ENCODE peak calls at places on chromosomes 13 and 19, in six cellular contexts. N is H1, U is IMR-90, A is mesendoderm, H is trophoblast cell, B is neuronal stem cell. Q is an unnamed sample.

GRCh38 chr19:27740396-27740795 is 1472.6 kb downstream of the UQCRFS1 start:
- DNase-seq in N (no peak), U (no peak), H (no peak), A (no peak), B (no peak), Q (no peak)

GRCh38 chr19:3304871-3305423 is 61.4 kb upstream of the NFIC start:
- DNase-seq in N (peak), A (peak), H (peak), U (peak), B (peak), Q (peak)

GRCh38 chr13:69857188-69857821 is 250.3 kb upstream of the ATXN8OS start:
- DNase-seq in A (peak), H (no peak), N (no peak), B (peak), U (peak), Q (peak)

GRCh38 chr13:23654111-23655110 is 84.2 kb downstream of the TNFRSF19 start:
- DNase-seq in A (no peak), H (no peak), B (no peak), N (no peak), U (peak), Q (peak)

GRCh38 chr13:108924154-108924940 is 294.9 kb downstream of the MYO16 start:
- DNase-seq in U (peak), B (no peak), N (no peak), A (peak), H (no peak), Q (peak)

GRCh38 chr19:3575260-3575741 is 2.6 kb downstream of the HMG20B start:
- DNase-seq in B (no peak), U (peak), H (peak), A (peak), N (peak), Q (peak)

GRCh38 chr19:6801397-6802086 is 29.0 kb downstream of the VAV1 start:
- DNase-seq in N (peak), A (peak), B (no peak), U (no peak), H (peak), Q (no peak)

GRCh38 chr13:102905905-102906304 is 60.1 kb downstream of the ERCC5 start:
- DNase-seq in N (no peak), U (no peak), A (no peak), B (no peak), H (no peak), Q (no peak)

GRCh38 chr13:25727250-25727649 is 324.6 kb downstream of the SHISA2 start:
- DNase-seq in H (no peak), B (no peak), N (no peak), U (no peak), A (no peak), Q (no peak)

GRCh38 chr13:30577381-30577780 is 40.3 kb upstream of the USPL1 start:
- DNase-seq in B (no peak), U (peak), H (peak), A (peak), N (no peak), Q (peak)

GRCh38 chr13:74136089-74136658 is 2.0 kb upstream of the KLF12 start:
- DNase-seq in B (no peak), H (no peak), U (peak), N (no peak), A (peak), Q (peak)

GRCh38 chr13:44334751-44335150 is 38.9 kb upstream of the SERP2 start:
- DNase-seq in A (peak), H (no peak), N (no peak), B (no peak), U (no peak), Q (no peak)

GRCh38 chr19:57934820-57935665 is at the start of gene ZNF418:
- DNase-seq in A (peak), N (peak), U (peak), B (peak), H (peak), Q (peak)

GRCh38 chr19:35344511-35345031 is 3.1 kb upstream of the FFAR1 start:
- DNase-seq in N (peak), B (no peak), U (no peak), H (no peak), A (no peak), Q (no peak)

GRCh38 chr13:22061806-22062391 is 391.0 kb downstream of the FGF9 start:
- DNase-seq in B (no peak), N (no peak), H (no peak), A (no peak), U (no peak), Q (no peak)

GRCh38 chr19:4375620-4376228 is 24.6 kb downstream of the SH3GL1 start:
- DNase-seq in B (no peak), A (peak), U (peak), N (no peak), H (peak), Q (peak)

GRCh38 chr13:43934273-43934672 is 54.6 kb downstream of the LACC1 start:
- DNase-seq in N (no peak), A (no peak), U (peak), H (no peak), B (no peak), Q (no peak)

GRCh38 chr19:8174706-8175105 is 25.3 kb upstream of the FBN3 start:
- DNase-seq in U (peak), N (no peak), A (no peak), B (no peak), H (peak), Q (no peak)

GRCh38 chr19:4295972-4296771 is 6.0 kb downstream of the TMIGD2 start:
- DNase-seq in B (no peak), N (no peak), H (no peak), U (no peak), A (no peak), Q (no peak)

GRCh38 chr19:33281296-33281926 is 20.9 kb downstream of the CEBPA start:
- DNase-seq in B (no peak), N (no peak), A (no peak), U (no peak), H (no peak), Q (no peak)

GRCh38 chr13:87344176-87344575 is 327.0 kb upstream of the SLITRK5 start:
- DNase-seq in B (no peak), A (peak), H (no peak), U (no peak), N (no peak), Q (no peak)

GRCh38 chr19:10686193-10686592 is 15.0 kb upstream of the QTRT1 start:
- DNase-seq in N (no peak), U (no peak), B (no peak), H (no peak), A (no peak), Q (no peak)

GRCh38 chr13:72652681-72653080 is 74.7 kb downstream of the MZT1 start:
- DNase-seq in B (no peak), U (no peak), H (no peak), N (no peak), A (no peak), Q (no peak)

GRCh38 chr19:45100797-45101196 is 7.8 kb downstream of the PPP1R37 start:
- DNase-seq in N (no peak), H (no peak), U (peak), B (no peak), A (no peak), Q (peak)

GRCh38 chr13:41675306-41675705 is 218.0 kb downstream of the RGCC start:
- DNase-seq in H (peak), N (no peak), B (no peak), A (no peak), U (no peak), Q (no peak)

GRCh38 chr13:76610819-76611415 is 275.3 kb downstream of the KCTD12 start:
- DNase-seq in U (no peak), H (no peak), A (no peak), N (no peak), B (no peak), Q (no peak)

GRCh38 chr13:98206946-98207345 is 29.9 kb upstream of the RNF113B start:
- DNase-seq in H (peak), N (no peak), U (peak), B (no peak), A (no peak), Q (peak)

GRCh38 chr13:89852570-89852969 is 1494.9 kb upstream of the MIR17HG start:
- DNase-seq in N (no peak), U (no peak), B (no peak), H (no peak), A (no peak), Q (no peak)

GRCh38 chr13:89845874-89846273 is 1501.6 kb upstream of the MIR17HG start:
- DNase-seq in U (no peak), H (no peak), B (no peak), A (no peak), N (no peak), Q (peak)

GRCh38 chr13:89846890-89847585 is 1500.4 kb upstream of the MIR17HG start:
- DNase-seq in N (no peak), B (no peak), A (no peak), U (peak), H (no peak), Q (peak)
- H3K4me3 ChIP-seq in N (no peak), B (no peak), A (no peak), U (no peak), H (no peak), Q (no peak)

GRCh38 chr19:17418710-17419109 is 1.1 kb upstream of the MVB12A start:
- DNase-seq in N (no peak), A (peak), U (no peak), B (no peak), H (peak), Q (peak)
- H2BK120ac ChIP-seq in N (no peak), A (no peak), U (no peak), B (no peak), H (no peak), Q (peak)

DNA sequence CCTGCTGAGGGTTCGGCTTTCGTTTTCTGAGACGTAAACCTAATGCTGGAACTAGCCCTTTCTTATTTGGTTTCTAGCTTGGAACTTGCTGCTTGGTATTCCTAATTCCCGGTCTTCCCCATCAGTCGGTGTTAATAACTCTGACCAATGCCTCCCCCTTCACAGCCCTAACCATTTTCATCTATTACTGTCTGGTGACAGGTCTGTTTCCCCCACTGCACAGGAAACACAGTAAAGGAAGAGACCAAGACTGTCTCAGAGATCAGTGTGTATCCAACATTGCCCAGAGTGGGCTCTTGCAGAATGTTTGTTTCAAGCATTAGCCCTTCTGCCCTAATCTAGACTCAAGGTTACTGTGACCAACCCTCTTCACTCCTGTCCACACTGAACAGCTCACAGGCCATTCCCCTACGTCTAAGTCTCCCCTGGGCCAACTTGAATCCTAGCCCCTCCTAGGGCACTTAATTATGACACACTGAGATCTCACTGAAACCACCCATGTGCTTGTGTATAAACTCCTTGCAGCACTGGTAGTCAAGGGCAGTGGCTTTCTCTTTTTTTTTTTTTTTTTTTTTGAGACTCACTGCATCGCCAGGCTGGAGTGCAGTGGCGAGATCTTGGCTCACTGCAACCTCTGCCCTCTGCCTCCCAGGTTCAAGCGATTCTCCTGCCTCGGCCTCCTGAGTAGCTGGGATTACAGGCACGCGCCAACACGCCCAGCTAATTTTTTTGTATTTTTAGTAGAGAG is 1.7 kb upstream of the AKT2 start:
- DNase-seq in B (no peak), A (no peak), N (no peak), U (no peak), H (no peak), Q (no peak)
- H3K4me3 ChIP-seq in B (no peak), A (no peak), N (no peak), U (no peak), H (no peak), Q (no peak)

GRCh38 chr19:19488875-19489690 is 26.3 kb downstream of the TSSK6 start:
- DNase-seq in N (peak), H (peak), A (peak), U (peak), B (peak), Q (peak)
- H2BK120ac ChIP-seq in N (no peak), H (peak), A (no peak), U (peak), B (no peak), Q (no peak)

GRCh38 chr19:1073956-1074511 is 7.1 kb downstream of the ARHGAP45 start:
- DNase-seq in A (no peak), B (no peak), U (no peak), H (no peak), N (no peak), Q (no peak)

GRCh38 chr19:1073063-1073955 is 6.3 kb downstream of the ARHGAP45 start:
- DNase-seq in N (no peak), U (no peak), B (no peak), A (no peak), H (no peak), Q (no peak)

GRCh38 chr19:1072371-1073015 is 5.5 kb downstream of the ARHGAP45 start:
- DNase-seq in A (no peak), N (no peak), H (no peak), B (no peak), U (no peak), Q (no peak)

GRCh38 chr19:1076046-1076386 is 9.0 kb downstream of the ARHGAP45 start:
- DNase-seq in U (no peak), A (no peak), H (peak), B (no peak), N (no peak), Q (no peak)

DNA sequence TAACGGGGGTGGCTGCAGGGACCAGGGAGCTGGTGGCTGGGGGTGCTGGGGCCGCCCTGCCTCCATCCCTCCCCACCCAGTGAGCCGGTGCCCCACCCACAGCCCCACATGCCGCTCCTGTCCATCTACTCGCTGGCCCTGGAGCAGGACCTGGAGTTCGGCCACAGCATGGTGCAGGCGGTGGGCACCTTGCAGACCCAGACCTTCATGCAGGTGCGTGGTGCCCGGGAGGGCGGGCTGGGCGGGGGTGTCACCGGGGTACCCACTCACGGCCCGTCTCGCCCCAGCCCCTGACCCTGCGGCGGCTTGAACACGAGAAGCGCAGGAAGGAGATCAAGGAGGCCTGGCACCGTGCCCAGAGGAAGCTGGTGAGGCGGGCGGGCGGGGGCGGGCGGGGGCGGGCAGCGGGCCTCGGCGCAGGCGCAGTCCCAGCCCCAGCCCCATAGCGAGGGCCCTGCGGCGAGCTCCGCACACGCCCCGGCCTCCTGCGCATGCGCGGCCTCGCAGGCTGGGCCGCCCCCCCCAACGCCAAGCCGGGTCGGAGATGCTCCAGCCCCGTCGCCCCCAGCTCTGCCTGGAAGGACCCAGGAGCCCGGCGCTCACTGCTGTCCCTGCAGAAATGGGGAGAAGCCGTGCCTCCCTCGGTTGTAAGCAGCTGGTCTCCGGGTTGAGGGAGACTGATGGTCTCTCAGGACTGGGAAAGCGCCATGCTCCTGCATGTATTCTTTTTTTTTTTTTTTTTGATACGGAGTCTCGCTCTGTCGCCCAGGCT is 7.7 kb downstream of the ARHGAP45 start:
- DNase-seq in B (no peak), N (no peak), H (peak), A (no peak), U (no peak), Q (no peak)
- H3K4me3 ChIP-seq in B (no peak), N (no peak), H (no peak), A (no peak), U (peak), Q (no peak)

DNA sequence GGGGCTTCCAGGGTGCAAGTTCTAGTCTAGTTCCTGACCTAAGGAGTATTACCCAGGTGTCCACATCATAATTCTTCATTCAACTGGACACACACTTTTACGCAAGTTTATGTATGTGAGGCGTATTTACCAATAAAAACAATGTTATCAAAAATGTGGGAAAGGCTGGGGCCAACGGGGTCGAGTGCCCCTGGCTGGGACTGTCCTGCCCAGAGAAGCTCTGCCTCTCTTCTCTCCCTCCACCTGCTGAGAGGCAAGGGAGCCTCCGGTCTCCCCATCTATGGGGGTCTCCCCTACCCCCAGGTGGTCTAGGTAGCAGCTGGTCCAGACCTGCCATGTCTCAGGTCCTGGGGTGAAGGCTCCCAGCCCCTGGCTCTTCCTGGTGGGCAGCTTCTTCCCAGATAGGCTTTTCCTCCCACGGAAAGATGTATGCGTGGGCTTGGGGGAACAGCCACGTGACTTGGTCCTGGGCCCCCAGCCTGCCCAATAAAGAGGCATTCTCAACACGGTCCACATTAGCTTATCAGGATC is 132.4 kb downstream of the USP12 start:
- DNase-seq in U (no peak), B (no peak), A (no peak), H (no peak), N (no peak), Q (no peak)
- H2BK120ac ChIP-seq in U (peak), B (no peak), A (no peak), H (peak), N (no peak), Q (peak)

GRCh38 chr13:84940801-84941200 is 858.4 kb downstream of the SLITRK6 start:
- DNase-seq in H (no peak), N (no peak), U (no peak), B (no peak), A (no peak), Q (no peak)

GRCh38 chr13:84951128-84951527 is 848.1 kb downstream of the SLITRK6 start:
- DNase-seq in H (no peak), B (no peak), N (no peak), U (no peak), A (no peak), Q (no peak)

GRCh38 chr13:84940167-84940566 is 859.1 kb downstream of the SLITRK6 start:
- DNase-seq in N (no peak), A (no peak), H (no peak), U (no peak), B (no peak), Q (no peak)

GRCh38 chr13:84946144-84946543 is 853.1 kb downstream of the SLITRK6 start:
- DNase-seq in N (no peak), B (no peak), A (no peak), U (no peak), H (no peak), Q (peak)
- H3K4me3 ChIP-seq in N (no peak), B (no peak), A (no peak), U (no peak), H (no peak), Q (no peak)

GRCh38 chr19:54464044-54464623 is 556 bp upstream of the LENG9 start:
- DNase-seq in B (peak), A (peak), N (peak), U (peak), H (peak), Q (peak)
- H2BK120ac ChIP-seq in B (no peak), A (no peak), N (no peak), U (no peak), H (peak), Q (no peak)

GRCh38 chr19:2044709-2045500 is 6.1 kb downstream of the MKNK2 start:
- DNase-seq in N (no peak), B (no peak), U (no peak), A (no peak), H (no peak), Q (no peak)

GRCh38 chr19:2043864-2044708 is 7.0 kb downstream of the MKNK2 start:
- DNase-seq in U (no peak), N (peak), A (no peak), H (no peak), B (no peak), Q (no peak)

GRCh38 chr19:2042485-2043268 is 8.4 kb downstream of the MKNK2 start:
- DNase-seq in N (no peak), B (no peak), A (no peak), H (no peak), U (no peak), Q (no peak)

GRCh38 chr19:2041686-2042484 is 9.2 kb downstream of the MKNK2 start:
- DNase-seq in A (peak), U (peak), H (peak), N (peak), B (peak), Q (peak)

GRCh38 chr19:2043269-2043641 is 7.8 kb downstream of the MKNK2 start:
- DNase-seq in B (no peak), N (peak), A (no peak), U (no peak), H (no peak), Q (no peak)
- H3K4me3 ChIP-seq in B (no peak), N (no peak), A (no peak), U (no peak), H (no peak), Q (no peak)

GRCh38 chr19:13843104-13843921 is 33.6 kb upstream of the NANOS3 start:
- DNase-seq in A (peak), N (peak), U (peak), B (no peak), H (peak), Q (peak)
- H2BK120ac ChIP-seq in A (peak), N (peak), U (peak), B (peak), H (peak), Q (peak)

Q was measured in mesenchymal stem cell.